ENCODE peak calls at places on chromosomes 1 and 21, in seven cellular contexts. Y is stimulated activated CD4-positive, alpha-beta T cell treated with anti-CD3 and anti-CD28 coated beads, Interleukin-15, amount 100 ng/mL, for 1 hour; R is NCI-H1092; N is IMR-90; D is aorta; X is AML-193; Q is brain microvascular endothelial cell. T is an unnamed sample.

GRCh38 chr1:22216210-22216883 is 73.5 kb upstream of the WNT4 start:
- DNase-seq in Y (no peak), R (no peak), N (no peak), D (no peak), X (no peak), Q (no peak), T (no peak)

GRCh38 chr1:55951291-55951690 is 628.1 kb downstream of the PLPP3 start:
- DNase-seq in Y (no peak), R (no peak), N (no peak), D (no peak), X (no peak), Q (no peak), T (no peak)

GRCh38 chr1:90835661-90836344 is 118.7 kb upstream of the BARHL2 start:
- DNase-seq in Y (no peak), R (no peak), N (no peak), D (peak; percentile 49), X (no peak), Q (no peak), T (no peak)

GRCh38 chr1:41357451-41358151 is 3.6 kb upstream of the FOXO6 start:
- DNase-seq in Y (no peak), R (no peak), N (no peak), D (no peak), X (no peak), Q (no peak), T (no peak)

GRCh38 chr1:68228833-68229232 is 3.5 kb downstream of the WLS start:
- DNase-seq in Y (no peak), R (no peak), N (peak; percentile 41), D (no peak), X (peak; percentile 2), Q (no peak), T (no peak)

GRCh38 chr1:224432672-224433040 is 1.9 kb downstream of the WDR26 start:
- DNase-seq in Y (no peak), R (no peak), N (no peak), D (no peak), X (no peak), Q (peak; percentile 5), T (no peak)

GRCh38 chr1:241007668-241008067 is 349.3 kb downstream of the RGS7 start:
- DNase-seq in Y (no peak), R (no peak), N (no peak), D (no peak), X (no peak), Q (no peak), T (no peak)

GRCh38 chr1:175000697-175001187 is 995 bp downstream of the CACYBP start:
- DNase-seq in Y (no peak), R (no peak), N (no peak), D (no peak), X (no peak), Q (no peak), T (no peak)

GRCh38 chr1:101239095-101240040 is 2.5 kb downstream of the S1PR1 start:
- DNase-seq in Y (peak; percentile 30), R (no peak), N (no peak), D (no peak), X (no peak), Q (no peak), T (no peak)

GRCh38 chr1:147292635-147293251 is 50.3 kb downstream of the CHD1L start:
- DNase-seq in Y (no peak), R (no peak), N (peak; percentile 99), D (peak; percentile 53), X (no peak), Q (peak; percentile 96), T (peak; percentile 12)

GRCh38 chr1:45465277-45465676 is 25.7 kb downstream of the TESK2 start:
- DNase-seq in Y (no peak), R (no peak), N (no peak), D (no peak), X (no peak), Q (no peak), T (no peak)

GRCh38 chr1:164648211-164649080 is 89.5 kb downstream of the PBX1 start:
- DNase-seq in Y (no peak), R (no peak), N (peak; percentile 31), D (no peak), X (no peak), Q (no peak), T (no peak)

GRCh38 chr1:154104433-154105082 is 50.3 kb downstream of the NUP210L start:
- DNase-seq in Y (no peak), R (no peak), N (no peak), D (no peak), X (no peak), Q (no peak), T (no peak)

GRCh38 chr1:228114827-228115226 is 5.7 kb upstream of the MRPL55 start:
- DNase-seq in Y (no peak), R (no peak), N (no peak), D (no peak), X (no peak), Q (no peak), T (no peak)

GRCh38 chr1:41898191-41898713 is 20.5 kb downstream of the HIVEP3 start:
- DNase-seq in Y (peak; percentile 37), R (no peak), N (peak; percentile 62), D (peak; percentile 73), X (no peak), Q (no peak), T (no peak)

GRCh38 chr21:19461481-19462205 is 1058.1 kb upstream of the TMPRSS15 start:
- DNase-seq in Y (no peak), R (no peak), N (no peak), D (no peak), X (no peak), Q (no peak), T (no peak)

GRCh38 chr1:165228676-165229075 is 127.8 kb downstream of the LMX1A start:
- DNase-seq in Y (no peak), R (no peak), N (peak; percentile 0), D (no peak), X (no peak), Q (peak; percentile 0), T (peak; percentile 22)

GRCh38 chr1:207831517-207832327 is 79.2 kb downstream of the CD34 start:
- DNase-seq in Y (no peak), R (no peak), N (peak; percentile 75), D (no peak), X (no peak), Q (no peak), T (peak; percentile 68)

GRCh38 chr1:163131981-163132380 is 62.8 kb downstream of the RGS4 start:
- DNase-seq in Y (no peak), R (no peak), N (no peak), D (no peak), X (no peak), Q (no peak), T (no peak)

GRCh38 chr1:168114845-168115244 is 21.9 kb downstream of the GPR161 start:
- DNase-seq in Y (no peak), R (no peak), N (no peak), D (no peak), X (no peak), Q (no peak), T (no peak)